ENCODE peak calls at places on chromosomes 1 and 21, in eight cellular contexts. G is CD8-positive, alpha-beta T cell; Z is AG04450; F is upper lobe of right lung; C is CD4-positive, CD25-positive, alpha-beta regulatory T cell; O is neuronal stem cell; R is tibial artery; W is body of pancreas. Q is an unnamed sample.

GRCh38 chr1:236851871-236852270 is 56.8 kb downstream of the MTR start:
- DNase-seq in O (no peak), G (no peak), C (no peak), W (no peak), Z (no peak), R (no peak), F (no peak), Q (no peak)

GRCh38 chr1:58434181-58434580 is 112.3 kb downstream of the OMA1 start:
- DNase-seq in Z (no peak), C (no peak), R (no peak), G (no peak), F (no peak), W (no peak), O (no peak), Q (no peak)

GRCh38 chr1:150604226-150604588 is 24.8 kb upstream of the MCL1 start:
- DNase-seq in F (no peak), G (no peak), W (no peak), R (no peak), O (no peak), Z (no peak), C (no peak), Q (no peak)

GRCh38 chr1:52552236-52552504 is 722 bp downstream of the TUT4 start:
- DNase-seq in F (no peak), O (peak; percentile 33), G (peak; percentile 62), W (peak; percentile 50), C (peak; percentile 80), R (no peak), Z (peak; percentile 39), Q (peak; percentile 49)

GRCh38 chr1:5983361-5984103 is 8.7 kb downstream of the NPHP4 start:
- DNase-seq in F (no peak), Z (peak; percentile 64), G (no peak), R (no peak), W (no peak), C (no peak), O (no peak), Q (no peak)

GRCh38 chr1:198623920-198624647 is 14.8 kb upstream of the PTPRC start:
- DNase-seq in W (no peak), R (no peak), C (no peak), G (no peak), O (no peak), F (no peak), Z (no peak), Q (no peak)

GRCh38 chr1:39701092-39701460 is 9.8 kb upstream of the HPCAL4 start:
- DNase-seq in O (no peak), Z (no peak), G (no peak), R (no peak), W (peak; percentile 94), C (no peak), F (no peak), Q (no peak)

GRCh38 chr21:26377111-26377694 is 195.9 kb downstream of the CYYR1 start:
- DNase-seq in O (no peak), R (no peak), F (no peak), W (no peak), C (no peak), G (no peak), Z (no peak), Q (no peak)

DNA sequence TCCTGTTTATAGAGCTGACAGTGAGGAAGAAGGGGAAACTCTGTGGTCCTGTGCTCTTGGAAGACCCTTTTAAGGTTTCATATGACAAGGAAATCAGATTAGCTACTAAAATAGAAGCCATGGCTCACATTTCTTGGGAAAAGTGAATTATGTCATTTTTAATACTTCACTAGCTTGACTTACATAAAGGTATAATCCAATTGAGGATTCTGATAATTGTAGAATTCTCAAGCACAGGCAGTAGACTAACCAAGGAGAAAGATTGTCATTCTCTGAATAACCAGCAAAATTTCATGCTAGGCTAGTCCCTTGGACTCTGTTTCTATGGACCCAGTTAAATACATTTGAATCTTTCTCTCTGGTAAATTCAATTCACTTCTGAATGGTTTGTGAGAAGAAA is 613.0 kb upstream of the BEND5 start:
- DNase-seq in O (no peak), W (no peak), C (no peak), G (no peak), R (no peak), Z (no peak), F (no peak), Q (no peak)
- H3K9me3 ChIP-seq in O (no peaks in the 10 kb centered on the region), W (no peaks in the 10 kb centered on the region), C (no peaks in the 10 kb centered on the region), G (no peaks in the 10 kb centered on the region), R (no peaks in the 10 kb centered on the region), Z (no peaks in the 10 kb centered on the region), F (no peaks in the 10 kb centered on the region), Q (no peaks in the 10 kb centered on the region)

GRCh38 chr1:75136158-75136815 is 2.1 kb downstream of the LHX8 start:
- DNase-seq in C (no peak), Z (no peak), O (peak; percentile 56), G (no peak), W (no peak), F (no peak), R (no peak), Q (no peak)
- H3K9me3 ChIP-seq in C (no peaks in the 10 kb centered on the region), Z (peaks cover 9% of the 10 kb centered on the region), O (no peaks in the 10 kb centered on the region), G (no peaks in the 10 kb centered on the region), W (no peaks in the 10 kb centered on the region), F (no peaks in the 10 kb centered on the region), R (no peaks in the 10 kb centered on the region), Q (no peaks in the 10 kb centered on the region)

GRCh38 chr1:2949966-2950925 is 71.0 kb upstream of the ACTRT2 start:
- DNase-seq in O (no peak), G (no peak), F (peak; percentile 48), R (peak; percentile 74), W (no peak), C (no peak), Z (no peak), Q (no peak)
- H3K9me3 ChIP-seq in O (no peaks in the 10 kb centered on the region), G (no peaks in the 10 kb centered on the region), F (no peaks in the 10 kb centered on the region), R (no peaks in the 10 kb centered on the region), W (no peaks in the 10 kb centered on the region), C (no peaks in the 10 kb centered on the region), Z (peaks cover 82% of the 10 kb centered on the region), Q (peaks cover 8% of the 10 kb centered on the region)

GRCh38 chr1:160018900-160019299 is 12.9 kb downstream of the PIGM start:
- DNase-seq in O (no peak), R (no peak), Z (no peak), F (no peak), W (no peak), G (no peak), C (no peak), Q (no peak)

GRCh38 chr1:160024195-160024905 is 7.4 kb downstream of the PIGM start:
- DNase-seq in G (no peak), O (no peak), F (no peak), Z (no peak), W (no peak), C (no peak), R (no peak), Q (no peak)

GRCh38 chr1:160022330-160023310 is 9.2 kb downstream of the PIGM start:
- DNase-seq in F (no peak), R (no peak), O (no peak), W (no peak), G (no peak), Z (no peak), C (no peak), Q (no peak)

GRCh38 chr1:160020196-160020595 is 11.6 kb downstream of the PIGM start:
- DNase-seq in R (no peak), W (no peak), F (no peak), O (no peak), G (no peak), C (no peak), Z (no peak), Q (no peak)

DNA sequence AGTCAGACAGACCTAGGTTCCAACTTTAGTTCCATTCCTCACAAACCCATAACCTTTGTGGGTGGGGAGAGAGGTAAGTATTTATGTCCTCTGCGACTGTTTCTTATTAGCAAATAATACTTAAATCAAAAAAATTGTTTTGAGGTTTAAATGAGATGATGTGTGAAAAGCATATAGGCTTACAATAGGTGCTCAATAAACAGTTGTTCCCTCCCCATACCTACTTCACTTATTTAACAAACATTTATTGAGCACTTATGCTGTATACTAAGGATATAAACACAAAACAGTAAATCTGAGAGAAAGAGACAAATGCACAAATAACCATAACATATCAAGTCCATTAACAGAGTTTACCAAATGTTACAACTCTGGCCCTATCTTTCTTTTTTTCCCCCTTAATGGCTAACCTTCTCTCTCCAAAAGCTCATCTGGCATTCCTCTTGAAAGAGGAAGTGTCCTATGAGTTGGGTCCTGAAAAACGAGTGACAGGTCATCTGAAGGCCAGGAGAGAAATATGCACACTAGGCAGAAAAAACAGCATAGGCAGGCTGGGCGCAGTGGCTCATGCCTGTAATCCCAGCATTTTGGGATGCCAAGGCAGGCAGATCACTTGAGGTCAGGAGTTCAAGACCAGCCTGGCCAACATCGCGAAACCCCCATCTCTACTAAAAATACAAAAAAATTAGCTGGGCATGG is 10.3 kb downstream of the PIGM start:
- DNase-seq in Z (no peak), W (no peak), O (no peak), F (no peak), R (no peak), G (no peak), C (no peak), Q (no peak)
- H3K9me3 ChIP-seq in Z (no peaks in the 10 kb centered on the region), W (no peaks in the 10 kb centered on the region), O (no peaks in the 10 kb centered on the region), F (no peaks in the 10 kb centered on the region), R (no peaks in the 10 kb centered on the region), G (no peaks in the 10 kb centered on the region), C (no peaks in the 10 kb centered on the region), Q (no peaks in the 10 kb centered on the region)

DNA sequence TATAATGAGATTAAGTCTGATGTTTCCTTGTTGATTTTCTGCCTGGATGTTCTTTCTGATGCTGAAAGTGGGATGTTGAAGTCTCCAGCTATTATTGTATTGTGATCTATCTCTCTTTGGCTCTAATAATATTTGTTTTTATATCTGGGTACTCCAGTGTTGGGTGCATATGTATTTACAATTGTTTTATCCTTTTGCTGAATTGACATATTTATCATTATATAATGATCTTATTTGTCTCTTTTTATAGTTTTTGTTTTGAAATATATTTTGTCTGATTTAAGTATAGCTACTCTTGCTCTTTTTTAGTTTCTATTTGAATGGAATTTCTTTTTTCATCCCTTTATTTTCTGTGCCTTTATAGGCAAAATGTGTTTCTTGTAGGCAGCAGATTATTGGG is 522.2 kb upstream of the NEGR1 start:
- DNase-seq in W (no peak), F (no peak), R (no peak), C (no peak), O (no peak), Z (no peak), G (no peak), Q (no peak)
- H3K9me3 ChIP-seq in W (no peaks in the 10 kb centered on the region), F (no peaks in the 10 kb centered on the region), R (no peaks in the 10 kb centered on the region), C (peaks cover 2% of the 10 kb centered on the region), O (no peaks in the 10 kb centered on the region), Z (peaks cover 3% of the 10 kb centered on the region), G (no peaks in the 10 kb centered on the region), Q (no peaks in the 10 kb centered on the region)

GRCh38 chr21:8993943-8994639 is 1527.3 kb upstream of the TPTE start:
- DNase-seq in O (no peak), Z (no peak), G (no peak), W (no peak), C (no peak), F (no peak), R (no peak), Q (no peak)
- H3K9me3 ChIP-seq in O (no peaks in the 10 kb centered on the region), Z (peaks cover 45% of the 10 kb centered on the region), G (no peaks in the 10 kb centered on the region), W (no peaks in the 10 kb centered on the region), C (peaks cover 21% of the 10 kb centered on the region), F (no peaks in the 10 kb centered on the region), R (no peaks in the 10 kb centered on the region), Q (no peaks in the 10 kb centered on the region)

Q was measured in lower lobe of right lung.